ENCODE peak calls at places on chromosome 7, in eight cellular contexts. R is fibroblast of lung, A is GM12865, D is pancreas, E is H7, B is WTC11, Y is nucleus accumbens, U is mucosa of gallbladder. M is an unnamed sample.

GRCh38 chr7:33853361-33854062 is 51.8 kb upstream of the BMPER start:
- DNase-seq in U (no peak), E (no peak), R (peak), D (no peak), A (no peak), B (no peak), Y (no peak), M (no peak)

GRCh38 chr7:70693690-70694356 is 438.1 kb upstream of the GALNT17 start:
- DNase-seq in R (peak), U (peak), E (peak), Y (peak), B (peak), A (peak), D (peak), M (peak)

GRCh38 chr7:44976746-44977196 is 2.0 kb downstream of the MYO1G start:
- DNase-seq in D (no peak), E (peak), B (no peak), R (no peak), U (no peak), A (no peak), Y (no peak), M (no peak)

GRCh38 chr7:1120791-1121190 is 32.9 kb downstream of the GPER1 start:
- DNase-seq in R (no peak), Y (no peak), A (no peak), U (no peak), D (no peak), E (no peak), B (no peak), M (no peak)

GRCh38 chr7:106193661-106194060 is 81.5 kb upstream of the SYPL1 start:
- DNase-seq in R (no peak), E (no peak), B (no peak), D (no peak), U (no peak), Y (no peak), A (no peak), M (no peak)

GRCh38 chr7:132403465-132404110 is 172.7 kb downstream of the PLXNA4 start:
- DNase-seq in E (no peak), B (no peak), R (peak), D (no peak), Y (no peak), A (no peak), U (no peak), M (no peak)

GRCh38 chr7:106462365-106462859 is 177.6 kb upstream of the NAMPT start:
- DNase-seq in Y (peak), U (no peak), R (peak), B (no peak), A (peak), D (no peak), E (no peak), M (peak)

GRCh38 chr7:136869006-136869961 is 832 bp downstream of the CHRM2 start:
- DNase-seq in A (no peak), B (peak), R (peak), U (no peak), D (no peak), Y (no peak), E (peak), M (no peak)

GRCh38 chr7:16590424-16590823 is 55.1 kb downstream of the ANKMY2 start:
- DNase-seq in A (no peak), E (no peak), R (no peak), Y (no peak), B (no peak), D (no peak), U (peak), M (no peak)

GRCh38 chr7:41816111-41816510 is 113.2 kb upstream of the INHBA start:
- DNase-seq in D (no peak), R (peak), E (no peak), U (no peak), A (peak), Y (no peak), B (no peak), M (no peak)

GRCh38 chr7:136947347-136947746 is 78.9 kb downstream of the CHRM2 start:
- DNase-seq in R (peak), B (no peak), E (no peak), Y (no peak), U (no peak), D (no peak), A (no peak), M (no peak)

GRCh38 chr7:100003711-100004661 is 11.4 kb upstream of the ZKSCAN1 start:
- DNase-seq in B (no peak), A (no peak), R (no peak), E (no peak), Y (peak), D (peak), U (peak), M (peak)